ENCODE peak calls at places on chromosomes 16 and 17, in four cellular contexts. I is Calu3, Y is fibroblast of lung, T is DMS153. G is an unnamed sample.

GRCh38 chr17:17114592-17115225 is 72.5 kb downstream of the MPRIP start:
- DNase-seq in I (no peak), Y (no peak), T (no peak), G (no peak)

GRCh38 chr16:12559714-12560113 is 244.0 kb downstream of the CPPED1 start:
- DNase-seq in I (no peak), Y (no peak), T (no peak), G (no peak)

GRCh38 chr16:53761967-53762726 is 58.2 kb downstream of the FTO start:
- DNase-seq in I (no peak), T (no peak), Y (no peak), G (no peak)

GRCh38 chr17:77427471-77427991 is 286.8 kb downstream of the SEC14L1 start:
- DNase-seq in Y (peak), T (no peak), I (no peak), G (no peak)

GRCh38 chr17:56478836-56479447 is 114.6 kb upstream of the NOG start:
- DNase-seq in T (no peak), Y (peak), I (no peak), G (no peak)

GRCh38 chr17:49574283-49574892 is 1.3 kb upstream of the NXPH3 start:
- DNase-seq in T (no peak), Y (no peak), I (no peak), G (peak)

GRCh38 chr17:226773-227580 is 45.5 kb upstream of the DOC2B start:
- DNase-seq in T (no peak), I (no peak), Y (no peak), G (no peak)

GRCh38 chr16:54847207-54847606 is 83.5 kb upstream of the IRX5 start:
- DNase-seq in I (peak), Y (no peak), T (peak), G (no peak)

GRCh38 chr16:78004501-78004900 is 17.8 kb upstream of the CLEC3A start:
- DNase-seq in Y (no peak), I (no peak), T (no peak), G (no peak)

GRCh38 chr16:57534881-57535658 is 1.3 kb downstream of the CCDC102A start:
- DNase-seq in T (no peak), I (no peak), Y (no peak), G (no peak)

GRCh38 chr17:29289852-29290251 is 4.1 kb downstream of the NUFIP2 start:
- DNase-seq in T (no peak), I (no peak), Y (no peak), G (no peak)

GRCh38 chr16:1913327-1914083 is 4.7 kb downstream of the HS3ST6 start:
- DNase-seq in T (peak), Y (no peak), I (peak), G (no peak)

GRCh38 chr17:12574525-12574924 is 91.2 kb upstream of the MYOCD start:
- DNase-seq in Y (no peak), T (no peak), I (no peak), G (no peak)

GRCh38 chr16:80687606-80688005 is 116.8 kb downstream of the CDYL2 start:
- DNase-seq in I (no peak), Y (no peak), T (no peak), G (no peak)

GRCh38 chr17:81043725-81044427 is 8.9 kb downstream of the BAIAP2 start:
- DNase-seq in I (peak), T (no peak), Y (no peak), G (no peak)

GRCh38 chr17:20243524-20243923 is 223.8 kb downstream of the LGALS9B start:
- DNase-seq in Y (no peak), I (no peak), T (no peak), G (no peak)

GRCh38 chr17:35448214-35448898 is at the start of gene SLFN13:
- DNase-seq in Y (peak), I (peak), T (peak), G (no peak)

GRCh38 chr16:86554599-86554916 is 477 bp downstream of the MTHFSD start:
- DNase-seq in I (no peak), T (no peak), Y (no peak), G (no peak)

GRCh38 chr17:42274273-42274542 is 2.0 kb downstream of the STAT5B start:
- DNase-seq in Y (no peak), I (no peak), T (no peak), G (no peak)

GRCh38 chr17:39073916-39074315 is 77.5 kb downstream of the PLXDC1 start:
- DNase-seq in T (no peak), Y (no peak), I (no peak), G (peak)

GRCh38 chr16:58421529-58421928 is 29.3 kb downstream of the GINS3 start:
- DNase-seq in I (no peak), T (no peak), Y (no peak), G (no peak)

GRCh38 chr17:67460097-67460496 is 83.0 kb downstream of the PITPNC1 start:
- DNase-seq in I (no peak), T (no peak), Y (no peak), G (no peak)

GRCh38 chr17:79907855-79908254 is 68.6 kb upstream of the CBX4 start:
- DNase-seq in Y (peak), I (no peak), T (no peak), G (no peak)

G was measured in putamen.